ENCODE peak calls at places on chromosomes 11 and 22, in ten cellular contexts. L, Q, D, B, U, S, W, N, E and T are unnamed samples. For H3K4me1, the result is how much of the 10 kb centered on the place peaks cover.

GRCh38 chr11:86735462-86736302 is 63.3 kb upstream of the ME3 start:
- DNase-seq in Q (no peak), B (no peak), N (no peak), W (peak), L (no peak), D (no peak), E (peak), S (no peak), U (no peak), T (no peak)

GRCh38 chr11:130449996-130450419 is 1.6 kb downstream of the ADAMTS15 start:
- DNase-seq in N (no peak), E (no peak), S (no peak), U (peak), Q (peak), L (peak), W (peak), D (peak), B (peak), T (peak)

GRCh38 chr22:35743466-35743865 is 25.8 kb downstream of the APOL5 start:
- DNase-seq in N (no peak), W (peak), E (no peak), L (no peak), U (no peak), S (no peak), B (no peak), Q (no peak), D (no peak), T (no peak)

GRCh38 chr11:62013266-62014157 is 46.1 kb upstream of the FTH1 start:
- DNase-seq in U (peak), L (no peak), Q (no peak), B (no peak), E (no peak), N (peak), D (no peak), W (no peak), S (no peak), T (no peak)

GRCh38 chr11:64690235-64690634 is 32.8 kb downstream of the NRXN2 start:
- DNase-seq in B (no peak), W (no peak), L (no peak), S (no peak), Q (peak), E (no peak), N (no peak), D (no peak), U (no peak), T (no peak)

GRCh38 chr11:34213366-34213765 is 107.9 kb downstream of the NAT10 start:
- DNase-seq in S (no peak), L (no peak), U (no peak), Q (no peak), B (no peak), N (peak), D (no peak), W (peak), E (no peak), T (no peak)

GRCh38 chr11:115363426-115363825 is 140.8 kb downstream of the CADM1 start:
- DNase-seq in E (no peak), B (no peak), W (no peak), L (no peak), D (no peak), S (no peak), U (no peak), N (no peak), Q (no peak), T (no peak)

GRCh38 chr11:70024773-70025045 is 53.4 kb upstream of the ANO1 start:
- DNase-seq in S (no peak), Q (no peak), U (no peak), W (no peak), N (no peak), D (no peak), B (peak), E (no peak), L (no peak), T (no peak)

GRCh38 chr11:85423794-85424193 is 203.3 kb downstream of the DLG2 start:
- DNase-seq in W (no peak), Q (no peak), D (no peak), N (no peak), L (no peak), S (no peak), B (no peak), U (no peak), E (no peak), T (no peak)

GRCh38 chr22:43828711-43829447 is 16.8 kb upstream of the EFCAB6 start:
- DNase-seq in S (no peak), U (no peak), Q (peak), N (no peak), W (peak), B (peak), L (peak), D (peak), E (peak), T (peak)

GRCh38 chr11:1731451-1732059 is 18.8 kb downstream of the IFITM10 start:
- DNase-seq in S (no peak), B (no peak), W (no peak), D (no peak), E (no peak), N (no peak), L (no peak), Q (no peak), U (no peak), T (no peak)

GRCh38 chr22:42697542-42698013 is 23.1 kb downstream of the A4GALT start:
- DNase-seq in U (peak), D (no peak), B (peak), N (peak), Q (peak), L (no peak), E (no peak), S (no peak), W (peak), T (peak)

GRCh38 chr11:13972958-13973357 is 10.4 kb downstream of the SPON1 start:
- DNase-seq in B (no peak), L (no peak), Q (no peak), D (no peak), U (no peak), S (no peak), W (no peak), N (no peak), E (no peak), T (no peak)

GRCh38 chr11:13970986-13971385 is 8.5 kb downstream of the SPON1 start:
- DNase-seq in E (no peak), W (no peak), L (no peak), B (peak), S (no peak), U (no peak), D (no peak), N (peak), Q (no peak), T (no peak)

GRCh38 chr11:13966486-13966885 is 4.0 kb downstream of the SPON1 start:
- DNase-seq in U (no peak), E (no peak), N (no peak), S (no peak), Q (no peak), W (no peak), B (no peak), D (no peak), L (no peak), T (no peak)

GRCh38 chr11:13972033-13972910 is 9.7 kb downstream of the SPON1 start:
- DNase-seq in W (peak), U (no peak), Q (no peak), S (no peak), E (no peak), B (no peak), L (no peak), D (no peak), N (no peak), T (no peak)
- H3K4me1 ChIP-seq in W (under half), U (under half), Q (under half), S (under half), E (under half), B (under half), L (under half), D (under half), N (under half), T (under half)

DNA sequence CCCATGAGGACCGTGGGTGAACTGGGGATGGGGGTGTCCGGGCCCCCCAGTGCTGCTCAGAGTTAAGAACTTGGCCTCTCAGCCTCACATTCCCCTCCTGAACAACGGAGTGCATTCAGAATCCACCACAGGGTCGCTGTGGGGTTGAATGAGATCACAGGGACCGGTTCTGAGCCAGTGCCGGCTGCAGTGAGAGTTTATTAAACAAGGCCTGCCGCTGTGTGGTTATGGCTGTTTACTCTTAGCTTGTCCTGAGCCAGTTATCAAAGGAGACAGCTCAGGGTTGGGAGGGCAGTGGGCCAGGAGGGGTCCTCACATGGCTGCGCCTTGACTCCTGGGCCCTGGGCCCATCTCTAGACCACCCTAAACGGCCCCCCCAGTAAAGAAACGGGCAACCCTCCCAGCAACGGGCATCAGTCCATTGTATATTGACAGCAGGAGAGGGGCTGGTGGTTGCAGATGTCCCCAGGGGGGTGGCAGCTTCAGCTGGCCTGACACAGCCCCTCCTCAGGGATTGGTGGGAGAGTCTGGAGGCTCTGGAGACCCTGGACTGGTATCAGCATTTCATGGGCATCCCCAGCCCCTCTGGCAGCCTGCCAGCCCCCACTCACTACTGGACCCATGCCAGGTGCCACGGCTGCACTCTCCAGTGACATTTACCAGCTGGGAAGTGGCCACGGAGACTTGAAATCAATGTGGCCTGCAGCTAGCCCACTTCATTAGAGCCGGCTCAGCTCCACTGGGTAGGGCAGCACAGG is 15.1 kb upstream of the CABP7 start:
- DNase-seq in D (peak), U (no peak), S (no peak), W (peak), E (no peak), Q (peak), B (no peak), L (no peak), N (no peak), T (no peak)
- H3K27ac ChIP-seq in D (peak), U (no peak), S (no peak), W (no peak), E (no peak), Q (no peak), B (peak), L (no peak), N (no peak), T (no peak)

GRCh38 chr22:33891992-33892391 is 28.3 kb downstream of the LARGE1 start:
- DNase-seq in L (no peak), U (no peak), S (no peak), E (no peak), B (no peak), W (no peak), Q (no peak), N (no peak), D (no peak), T (no peak)

GRCh38 chr22:33895444-33895843 is 24.8 kb downstream of the LARGE1 start:
- DNase-seq in W (no peak), S (no peak), L (no peak), Q (no peak), E (no peak), B (no peak), D (no peak), U (no peak), N (no peak), T (no peak)

GRCh38 chr22:33894515-33894914 is 25.8 kb downstream of the LARGE1 start:
- DNase-seq in D (no peak), E (no peak), Q (no peak), W (no peak), L (no peak), N (no peak), S (no peak), U (no peak), B (no peak), T (no peak)

GRCh38 chr22:33893486-33893885 is 26.8 kb downstream of the LARGE1 start:
- DNase-seq in D (no peak), N (no peak), Q (no peak), L (no peak), W (no peak), U (no peak), E (no peak), S (no peak), B (no peak), T (no peak)

DNA sequence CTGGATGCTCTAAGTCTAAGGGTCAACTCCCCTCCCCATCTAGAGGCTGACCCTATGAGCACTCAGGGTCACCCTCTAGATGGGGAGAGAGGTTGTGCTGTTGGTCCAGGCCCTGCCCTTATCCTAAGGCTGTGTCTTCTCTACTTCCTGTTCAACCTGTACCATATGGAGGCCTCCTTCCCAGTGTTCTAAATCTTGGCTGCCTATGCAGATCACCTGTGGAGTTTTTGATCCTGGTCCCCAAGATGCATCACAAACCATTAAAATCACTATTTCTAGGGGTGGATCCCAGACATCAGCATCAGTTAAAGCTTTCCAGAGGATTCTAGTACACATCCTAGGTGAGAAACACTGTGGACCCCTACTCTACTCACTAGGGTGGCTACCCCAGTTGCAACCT is 26.2 kb downstream of the LARGE1 start:
- DNase-seq in S (no peak), N (no peak), L (no peak), U (no peak), E (no peak), D (no peak), B (no peak), Q (no peak), W (no peak), T (no peak)
- H3K4me1 ChIP-seq in S (under half), N (under half), L (under half), U (under half), E (under half), D (under half), B (under half), Q (under half), W (under half), T (under half)

DNA sequence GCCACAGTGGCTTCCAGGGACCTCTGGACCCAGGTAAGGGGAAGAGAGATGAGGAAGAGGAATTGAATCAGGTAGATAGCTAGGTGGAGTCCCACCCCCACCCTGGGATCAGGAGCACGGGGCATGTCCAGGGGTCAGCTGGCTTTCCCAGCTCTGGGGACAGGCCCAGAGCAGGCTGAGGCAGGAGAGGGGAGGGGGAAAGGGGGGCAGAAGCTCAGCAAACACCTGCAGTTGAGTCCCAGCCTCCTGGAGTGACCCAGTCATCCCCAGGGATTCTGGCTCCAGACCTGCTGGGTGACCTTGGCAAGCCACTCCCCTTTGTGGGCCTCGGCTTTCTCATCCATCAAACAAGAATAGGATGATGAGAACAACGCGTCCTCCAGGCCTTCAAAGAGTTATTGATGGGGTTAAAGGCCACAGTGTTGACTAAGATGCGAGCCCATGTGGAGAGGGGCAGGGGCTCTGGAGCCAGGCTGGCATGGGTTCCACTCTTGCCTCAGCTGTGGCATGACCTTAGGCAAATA is 16.0 kb downstream of the STARD10 start:
- DNase-seq in L (no peak), D (no peak), B (no peak), U (no peak), W (no peak), S (no peak), N (no peak), Q (no peak), E (no peak), T (no peak)
- H3K27ac ChIP-seq in L (no peak), D (peak), B (peak), U (no peak), W (no peak), S (peak), N (no peak), Q (peak), E (no peak), T (peak)

GRCh38 chr11:73194593-73194992 is 23.5 kb upstream of the P2RY2 start:
- DNase-seq in B (no peak), Q (peak), S (no peak), U (no peak), L (peak), E (no peak), W (no peak), D (no peak), N (peak), T (no peak)
- H3K4me1 ChIP-seq in B (under half), Q (under half), S (under half), U (under half), L (under half), E (under half), W (under half), D (under half), N (half or more), T (under half)

GRCh38 chr22:37805878-37806277 is 1.9 kb upstream of the GCAT start:
- DNase-seq in W (no peak), Q (no peak), L (no peak), D (no peak), U (no peak), N (no peak), S (no peak), E (no peak), B (no peak), T (no peak)
- H3K27ac ChIP-seq in W (peak), Q (peak), L (peak), D (peak), U (peak), N (peak), S (peak), E (no peak), B (no peak), T (peak)

GRCh38 chr11:67504023-67504949 is 877 bp downstream of the PITPNM1 start:
- DNase-seq in N (peak), U (no peak), W (peak), D (no peak), E (peak), B (peak), L (no peak), S (no peak), Q (peak), T (peak)
- H3K4me1 ChIP-seq in N (under half), U (under half), W (under half), D (under half), E (under half), B (under half), L (under half), S (under half), Q (under half), T (under half)

DNA sequence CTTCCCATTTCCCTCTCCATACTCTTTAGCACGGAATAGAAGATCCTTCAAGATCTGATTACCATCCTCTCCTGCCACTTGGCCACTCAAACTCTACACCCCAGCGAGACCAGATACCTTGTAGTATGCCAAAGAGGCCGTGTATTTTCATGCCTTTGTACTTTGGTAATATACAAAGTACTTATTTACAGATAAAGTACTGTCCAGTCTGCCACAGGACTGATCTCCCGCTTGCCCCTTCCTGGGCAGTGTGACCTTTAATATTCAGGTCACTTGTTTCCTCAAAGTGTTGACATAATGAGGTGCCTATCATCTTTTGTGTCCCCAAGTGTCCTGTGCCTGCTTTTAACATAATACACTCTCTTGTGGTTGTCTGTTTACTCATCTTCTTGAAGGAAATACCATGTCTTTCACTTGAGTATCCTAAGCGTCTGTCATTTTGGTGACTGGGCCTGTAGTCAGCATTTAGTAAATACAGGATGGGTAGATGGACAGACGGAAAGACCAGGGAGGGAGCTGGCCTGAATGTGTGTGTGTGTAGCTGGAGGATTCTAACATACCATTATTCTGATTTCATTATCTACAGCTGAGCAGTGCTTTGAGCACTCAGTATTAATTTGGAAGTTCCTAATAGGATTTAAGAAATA is 137.4 kb downstream of the NAV2 start:
- DNase-seq in U (no peak), N (no peak), B (no peak), E (no peak), Q (no peak), S (no peak), W (no peak), D (no peak), L (no peak), T (no peak)
- H3K27ac ChIP-seq in U (no peak), N (no peak), B (no peak), E (no peak), Q (no peak), S (no peak), W (peak), D (no peak), L (no peak), T (peak)

DNA sequence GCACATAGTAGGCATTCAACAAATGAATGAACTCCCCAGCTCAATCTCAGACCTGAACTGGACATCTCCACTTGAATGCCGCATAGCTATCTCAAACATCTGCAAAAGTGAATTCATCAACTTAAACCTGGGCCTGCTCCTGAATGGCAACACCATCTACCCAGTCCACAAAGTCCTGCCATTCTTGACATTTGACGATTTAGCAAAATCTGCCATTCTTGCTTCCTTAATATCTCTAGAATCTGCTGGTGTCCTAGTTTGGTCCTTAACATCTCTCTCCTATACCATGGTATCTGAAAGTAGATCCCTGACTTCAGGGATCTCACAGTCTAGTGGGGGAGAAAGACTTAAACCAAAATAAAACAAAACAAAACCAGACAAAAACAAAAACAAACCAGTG is 12.4 kb upstream of the HPX start:
- DNase-seq in L (no peak), W (no peak), Q (no peak), N (no peak), B (no peak), D (no peak), S (no peak), E (no peak), U (no peak), T (no peak)
- H3K4me1 ChIP-seq in L (under half), W (under half), Q (under half), N (under half), B (under half), D (under half), S (under half), E (under half), U (under half), T (under half)